ENCODE peak calls at places on chromosome 5, in seven cellular contexts. P, Z, K, C, Y, I and O are unnamed samples.
A peak's percentile ranks its signal among the peaks of the same experiment; 100 is the strongest.

GRCh38 chr5:29367176-29367833 is 1826.2 kb upstream of the CDH6 start:
- DNase-seq in K (no peak), Z (no peak), Y (no peak), I (no peak), C (no peak), P (no peak), O (peak; percentile 9)

GRCh38 chr5:1515311-1515920 is 8.3 kb downstream of the LPCAT1 start:
- DNase-seq in P (no peak), C (no peak), Y (peak; percentile 45), I (peak; percentile 19), Z (no peak), K (no peak), O (no peak)

GRCh38 chr5:65808818-65809217 is 86.8 kb downstream of the NLN start:
- DNase-seq in P (no peak), I (no peak), Y (no peak), C (no peak), K (no peak), Z (no peak), O (no peak)

GRCh38 chr5:137743031-137743640 is 7.2 kb upstream of the KLHL3 start:
- DNase-seq in C (peak; percentile 40), Y (peak; percentile 71), P (peak; percentile 40), Z (peak; percentile 72), K (peak; percentile 48), I (peak; percentile 62), O (peak; percentile 66)

GRCh38 chr5:91499943-91500531 is 116.9 kb upstream of the ARRDC3 start:
- DNase-seq in C (no peak), Y (no peak), I (peak; percentile 27), K (no peak), P (no peak), Z (peak; percentile 71), O (peak; percentile 55)

GRCh38 chr5:135216813-135217154 is 182.2 kb downstream of the MACROH2A1 start:
- DNase-seq in I (no peak), P (no peak), Z (no peak), K (no peak), C (no peak), Y (no peak), O (no peak)

GRCh38 chr5:173557123-173557903 is 59.1 kb downstream of the BOD1 start:
- DNase-seq in Y (no peak), K (no peak), I (no peak), C (no peak), Z (no peak), P (no peak), O (no peak)

GRCh38 chr5:168114444-168115017 is 176.9 kb upstream of the WWC1 start:
- DNase-seq in Y (peak; percentile 84), K (peak; percentile 16), P (no peak), I (peak; percentile 84), C (peak; percentile 3), Z (peak; percentile 65), O (peak; percentile 37)

GRCh38 chr5:61623401-61624069 is 291.5 kb downstream of the ZSWIM6 start:
- DNase-seq in Z (peak; percentile 8), K (no peak), I (no peak), Y (peak; percentile 52), C (no peak), P (no peak), O (peak; percentile 10)

GRCh38 chr5:86880785-86881492 is 263.2 kb downstream of the COX7C start:
- DNase-seq in C (no peak), I (peak; percentile 68), K (peak; percentile 12), P (no peak), Y (peak; percentile 89), Z (peak; percentile 71), O (peak; percentile 56)

GRCh38 chr5:82092-82491 is 9.9 kb upstream of the PLEKHG4B start:
- DNase-seq in Z (no peak), C (no peak), Y (peak; percentile 85), P (no peak), I (no peak), K (no peak), O (no peak)

GRCh38 chr5:95403996-95404395 is 12.8 kb downstream of the FAM81B start:
- DNase-seq in C (no peak), Y (no peak), K (no peak), I (no peak), P (no peak), Z (no peak), O (no peak)

GRCh38 chr5:141495456-141495811 is 6.6 kb downstream of the PCDHGC5 start:
- DNase-seq in C (no peak), I (no peak), K (no peak), Z (no peak), P (no peak), Y (no peak), O (no peak)

GRCh38 chr5:171272996-171273970 is 35.8 kb upstream of the TLX3 start:
- DNase-seq in Y (peak; percentile 56), K (no peak), C (no peak), Z (peak; percentile 6), P (no peak), I (peak; percentile 32), O (peak; percentile 55)

GRCh38 chr5:14040542-14040941 is 96.1 kb upstream of the DNAH5 start:
- DNase-seq in Y (no peak), P (no peak), C (no peak), Z (no peak), I (peak; percentile 65), K (no peak), O (no peak)

GRCh38 chr5:148820778-148821395 is 5.5 kb upstream of the ADRB2 start:
- DNase-seq in I (no peak), Z (peak; percentile 38), K (no peak), P (no peak), C (peak; percentile 21), Y (no peak), O (peak; percentile 30)

GRCh38 chr5:178324481-178325310 is 92.1 kb upstream of the PHYKPL start:
- DNase-seq in I (no peak), Z (no peak), K (no peak), C (no peak), P (no peak), Y (no peak), O (no peak)

GRCh38 chr5:17852701-17853100 is 218.4 kb downstream of the TAF11L14 start:
- DNase-seq in I (no peak), Z (no peak), Y (no peak), K (no peak), C (no peak), P (no peak), O (no peak)

GRCh38 chr5:11164456-11165286 is 403.6 kb upstream of the DAP start:
- DNase-seq in K (no peak), I (no peak), Z (no peak), Y (no peak), C (no peak), P (no peak), O (no peak)

GRCh38 chr5:92687793-92688467 is 893.1 kb downstream of the NR2F1-AS1 start:
- DNase-seq in Z (peak; percentile 2), Y (peak; percentile 24), I (peak; percentile 50), P (no peak), C (no peak), K (no peak), O (no peak)

GRCh38 chr5:58459276-58459859 is 518 bp downstream of the PLK2 start:
- DNase-seq in K (peak; percentile 19), Y (peak; percentile 33), C (no peak), P (no peak), Z (peak; percentile 53), I (no peak), O (peak; percentile 32)

GRCh38 chr5:115297043-115297442 is 589 bp upstream of the CCDC112 start:
- DNase-seq in Y (no peak), I (no peak), K (no peak), P (no peak), Z (peak; percentile 18), C (no peak), O (no peak)

GRCh38 chr5:71651554-71651953 is 64.4 kb downstream of the MCCC2 start:
- DNase-seq in I (no peak), K (no peak), P (no peak), Z (no peak), Y (no peak), C (no peak), O (no peak)

GRCh38 chr5:75047356-75047755 is 5.0 kb downstream of the GCNT4 start:
- DNase-seq in C (no peak), Z (no peak), K (no peak), I (no peak), P (no peak), Y (no peak), O (no peak)

GRCh38 chr5:96008987-96009647 is 47.5 kb upstream of the ELL2 start:
- DNase-seq in K (no peak), C (no peak), I (no peak), Y (no peak), P (no peak), Z (no peak), O (no peak)

GRCh38 chr5:92378961-92379611 is 996.0 kb upstream of the ARRDC3 start:
- DNase-seq in P (no peak), I (no peak), C (no peak), Y (peak; percentile 53), K (no peak), Z (no peak), O (no peak)

GRCh38 chr5:147686421-147686820 is 96.1 kb downstream of the JAKMIP2 start:
- DNase-seq in P (no peak), Y (no peak), Z (no peak), K (no peak), I (no peak), C (no peak), O (no peak)

GRCh38 chr5:80191991-80192398 is 63.9 kb downstream of the SERINC5 start:
- DNase-seq in P (peak; percentile 18), Y (peak; percentile 81), C (peak; percentile 26), K (peak; percentile 52), Z (no peak), I (no peak), O (peak; percentile 63)

GRCh38 chr5:173340984-173341383 is 12.8 kb upstream of the STC2 start:
- DNase-seq in I (no peak), Z (no peak), K (no peak), Y (no peak), P (no peak), C (no peak), O (no peak)

GRCh38 chr5:147437161-147437596 is 72.7 kb downstream of the DPYSL3 start:
- DNase-seq in I (no peak), Y (no peak), P (no peak), Z (peak; percentile 23), C (no peak), K (no peak), O (no peak)

GRCh38 chr5:138752951-138753793 is at the start of gene CTNNA1:
- DNase-seq in Y (peak; percentile 89), I (peak; percentile 93), C (peak; percentile 46), Z (peak; percentile 60), K (peak; percentile 50), P (peak; percentile 15), O (peak; percentile 86)